ENCODE peak calls at places on chromosomes 12 and 14, in five cellular contexts. One of them, this sample, is unnamed.

GRCh38 chr14:66295386-66295785 is 190.8 kb upstream of the CCDC196 start:
- DNase-seq in left cardiac atrium: no peak
- DNase-seq in AG09309: no peak
- DNase-seq in pancreas: no peak
- DNase-seq in NCI-H2171: no peak
- DNase-seq in this sample: no peak

GRCh38 chr14:60590907-60591510 is 58.3 kb downstream of the SIX1 start:
- DNase-seq in left cardiac atrium: no peak
- DNase-seq in AG09309: peak
- DNase-seq in pancreas: no peak
- DNase-seq in NCI-H2171: no peak
- DNase-seq in this sample: no peak

GRCh38 chr12:57890191-57891120 is 43.9 kb upstream of the CTDSP2 start:
- DNase-seq in left cardiac atrium: no peak
- DNase-seq in AG09309: no peak
- DNase-seq in pancreas: no peak
- DNase-seq in NCI-H2171: no peak
- DNase-seq in this sample: peak

GRCh38 chr14:32078794-32079663 is 1.9 kb downstream of the ARHGAP5 start:
- DNase-seq in left cardiac atrium: no peak
- DNase-seq in AG09309: no peak
- DNase-seq in pancreas: no peak
- DNase-seq in NCI-H2171: no peak
- DNase-seq in this sample: no peak

GRCh38 chr12:132227156-132227555 is 82.9 kb downstream of the NOC4L start:
- DNase-seq in left cardiac atrium: no peak
- DNase-seq in AG09309: no peak
- DNase-seq in pancreas: peak
- DNase-seq in NCI-H2171: no peak
- DNase-seq in this sample: no peak

GRCh38 chr12:108312885-108313203 is 26.3 kb downstream of the CMKLR1 start:
- DNase-seq in left cardiac atrium: peak
- DNase-seq in AG09309: no peak
- DNase-seq in pancreas: no peak
- DNase-seq in NCI-H2171: no peak
- DNase-seq in this sample: no peak

GRCh38 chr14:55867726-55868125 is 250.5 kb upstream of the PELI2 start:
- DNase-seq in left cardiac atrium: no peak
- DNase-seq in AG09309: no peak
- DNase-seq in pancreas: no peak
- DNase-seq in NCI-H2171: no peak
- DNase-seq in this sample: no peak

GRCh38 chr12:49187184-49187583 is 1.7 kb downstream of the TUBA1A start:
- DNase-seq in left cardiac atrium: peak
- DNase-seq in AG09309: peak
- DNase-seq in pancreas: no peak
- DNase-seq in NCI-H2171: peak
- DNase-seq in this sample: peak

GRCh38 chr12:59736786-59737185 is 141.0 kb downstream of the SLC16A7 start:
- DNase-seq in left cardiac atrium: no peak
- DNase-seq in AG09309: peak
- DNase-seq in pancreas: no peak
- DNase-seq in NCI-H2171: peak
- DNase-seq in this sample: peak

GRCh38 chr14:61174395-61175386 is 106.4 kb downstream of the TMEM30B start:
- DNase-seq in left cardiac atrium: no peak
- DNase-seq in AG09309: no peak
- DNase-seq in pancreas: no peak
- DNase-seq in NCI-H2171: no peak
- DNase-seq in this sample: no peak

GRCh38 chr12:122021193-122021821 is 377 bp upstream of the BCL7A start:
- DNase-seq in left cardiac atrium: peak
- DNase-seq in AG09309: no peak
- DNase-seq in pancreas: peak
- DNase-seq in NCI-H2171: no peak
- DNase-seq in this sample: peak

GRCh38 chr12:93514853-93515252 is 47.5 kb downstream of the MRPL42 start:
- DNase-seq in left cardiac atrium: no peak
- DNase-seq in AG09309: peak
- DNase-seq in pancreas: no peak
- DNase-seq in NCI-H2171: no peak
- DNase-seq in this sample: no peak

GRCh38 chr12:108801736-108802665 is 55.4 kb downstream of the SSH1 start:
- DNase-seq in left cardiac atrium: peak
- DNase-seq in AG09309: no peak
- DNase-seq in pancreas: no peak
- DNase-seq in NCI-H2171: peak
- DNase-seq in this sample: peak